ENCODE peak calls at places on chromosome 14, in five cellular contexts. I, N, U, E and Q are unnamed samples.

GRCh38 chr14:55228261-55228660 is 36.9 kb upstream of the DLGAP5 start:
- DNase-seq in N (no peak), U (no peak), I (no peak), E (no peak), Q (no peak)

GRCh38 chr14:56199095-56199975 is 81.1 kb downstream of the PELI2 start:
- DNase-seq in N (no peak), E (no peak), U (no peak), I (peak; percentile 97), Q (peak; percentile 8)

GRCh38 chr14:77251870-77252269 is 19.1 kb downstream of the NGB start:
- DNase-seq in U (no peak), E (no peak), N (no peak), I (no peak), Q (no peak)

GRCh38 chr14:59278111-59278510 is 89.6 kb downstream of the DAAM1 start:
- DNase-seq in N (no peak), E (no peak), I (peak; percentile 85), U (no peak), Q (peak; percentile 88)

GRCh38 chr14:61178226-61179060 is 102.7 kb downstream of the TMEM30B start:
- DNase-seq in I (peak; percentile 86), E (no peak), U (no peak), N (no peak), Q (peak; percentile 80)

GRCh38 chr14:21220874-21221477 is 48.3 kb downstream of the HNRNPC start:
- DNase-seq in E (no peak), U (no peak), I (no peak), N (no peak), Q (no peak)

GRCh38 chr14:67186789-67187188 is 2.5 kb upstream of the GARIN2 start:
- DNase-seq in N (no peak), E (no peak), I (no peak), U (no peak), Q (peak; percentile 38)

GRCh38 chr14:76235628-76236027 is 83.9 kb downstream of the GPATCH2L start:
- DNase-seq in E (no peak), I (no peak), N (no peak), U (no peak), Q (no peak)

GRCh38 chr14:87049886-87050820 is 942.8 kb downstream of the GALC start:
- DNase-seq in N (no peak), E (peak; percentile 42), U (no peak), I (peak; percentile 77), Q (peak; percentile 1)

GRCh38 chr14:29757711-29758233 is 169.9 kb downstream of the PRKD1 start:
- DNase-seq in I (no peak), N (no peak), E (no peak), U (no peak), Q (no peak)

GRCh38 chr14:29755311-29756052 is 172.2 kb downstream of the PRKD1 start:
- DNase-seq in I (no peak), N (no peak), E (no peak), U (no peak), Q (no peak)

GRCh38 chr14:29752221-29752923 is 175.3 kb downstream of the PRKD1 start:
- DNase-seq in N (no peak), I (no peak), U (no peak), E (no peak), Q (no peak)

GRCh38 chr14:29757188-29757680 is 170.4 kb downstream of the PRKD1 start:
- DNase-seq in I (no peak), N (no peak), U (no peak), E (no peak), Q (no peak)

DNA sequence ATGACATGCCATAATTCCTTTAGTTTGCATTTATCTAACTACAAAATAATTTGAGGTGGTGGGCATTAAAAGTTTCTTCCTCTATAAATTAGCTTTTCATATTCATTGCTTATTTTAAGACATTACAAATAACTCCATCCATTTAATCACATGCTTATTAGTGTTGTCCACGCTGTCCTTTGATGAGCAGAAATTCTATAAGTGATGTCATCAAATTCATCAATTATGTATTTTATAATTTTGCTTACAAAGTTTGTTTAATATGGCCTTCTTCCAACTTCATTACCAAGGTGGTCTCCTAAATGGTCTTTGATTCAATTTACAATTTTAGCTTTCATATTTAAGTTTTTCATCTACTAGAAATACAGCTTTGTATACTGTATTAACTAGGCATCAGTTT is 173.5 kb downstream of the PRKD1 start:
- DNase-seq in E (no peak), U (no peak), N (no peak), I (no peak), Q (no peak)
- H3K9me3 ChIP-seq in E (no peaks in the 10 kb centered on the region), U (no peaks in the 10 kb centered on the region), N (no peaks in the 10 kb centered on the region), I (no peaks in the 10 kb centered on the region), Q (no peaks in the 10 kb centered on the region)

GRCh38 chr14:64727551-64728071 is 23.4 kb downstream of the PLEKHG3 start:
- DNase-seq in U (no peak), N (no peak), E (peak; percentile 57), I (no peak), Q (no peak)
- H3K4me1 ChIP-seq in U (peaks cover 76% of the 10 kb centered on the region), N (peaks cover 33% of the 10 kb centered on the region), E (peaks cover 46% of the 10 kb centered on the region), I (peaks cover 22% of the 10 kb centered on the region), Q (peaks cover 47% of the 10 kb centered on the region)

DNA sequence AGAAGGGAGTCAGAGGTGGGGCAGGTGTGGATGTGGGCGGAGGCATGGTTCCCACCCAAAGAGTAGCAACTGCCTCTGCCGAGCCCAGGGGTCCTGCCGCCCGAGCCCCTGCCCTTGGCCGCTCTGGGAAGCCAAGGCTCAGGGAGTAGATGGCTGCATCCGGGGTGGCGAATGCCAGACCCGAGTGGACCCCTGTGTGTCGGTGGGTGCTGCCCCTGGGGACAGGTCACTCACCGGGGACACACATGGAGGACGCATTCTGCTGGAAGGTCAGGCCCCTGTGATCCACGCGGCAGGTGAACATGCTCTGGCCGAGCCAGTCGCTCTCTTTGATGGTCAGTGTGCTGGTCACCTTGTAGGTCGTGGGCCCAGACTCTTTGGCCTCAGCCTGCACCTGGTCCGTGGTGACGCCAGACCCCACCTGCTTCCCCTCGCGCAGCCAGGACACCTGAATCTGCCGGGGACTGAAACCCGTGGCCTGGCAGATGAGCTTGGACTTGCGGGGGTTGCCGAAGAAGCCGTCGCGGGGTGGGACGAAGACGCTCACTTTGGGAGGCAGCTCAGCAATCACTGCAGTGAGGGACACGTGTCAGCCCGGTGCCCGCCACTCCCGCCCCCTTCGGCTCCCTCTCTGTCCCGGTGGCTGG is 329.0 kb downstream of the TMEM121 start:
- DNase-seq in E (no peak), U (no peak), N (no peak), I (no peak), Q (no peak)
- H3K9me3 ChIP-seq in E (no peaks in the 10 kb centered on the region), U (no peaks in the 10 kb centered on the region), N (no peaks in the 10 kb centered on the region), I (no peaks in the 10 kb centered on the region), Q (no peaks in the 10 kb centered on the region)

GRCh38 chr14:22547309-22547947 is 41.6 kb downstream of the DAD1 start:
- DNase-seq in E (no peak), N (peak; percentile 38), I (no peak), U (no peak), Q (no peak)
- H3K4me1 ChIP-seq in E (peaks cover 11% of the 10 kb centered on the region), N (no peaks in the 10 kb centered on the region), I (peaks cover 12% of the 10 kb centered on the region), U (peaks cover 98% of the 10 kb centered on the region), Q (no peaks in the 10 kb centered on the region)

GRCh38 chr14:104186575-104186974 is 48.2 kb downstream of the KIF26A start:
- DNase-seq in E (no peak), N (no peak), I (no peak), U (no peak), Q (no peak)
- H3K9me3 ChIP-seq in E (no peaks in the 10 kb centered on the region), N (no peaks in the 10 kb centered on the region), I (no peaks in the 10 kb centered on the region), U (no peaks in the 10 kb centered on the region), Q (no peaks in the 10 kb centered on the region)

GRCh38 chr14:89384636-89385035 is 32.4 kb downstream of the FOXN3 start:
- DNase-seq in E (no peak), I (no peak), U (no peak), N (no peak), Q (no peak)
- H3K4me1 ChIP-seq in E (peaks cover 7% of the 10 kb centered on the region), I (peaks cover 22% of the 10 kb centered on the region), U (peaks cover 9% of the 10 kb centered on the region), N (no peaks in the 10 kb centered on the region), Q (no peaks in the 10 kb centered on the region)

GRCh38 chr14:101350021-101350420 is 211.3 kb upstream of the DIO3 start:
- DNase-seq in E (no peak), N (no peak), I (no peak), U (no peak), Q (no peak)
- H3K9me3 ChIP-seq in E (no peaks in the 10 kb centered on the region), N (no peaks in the 10 kb centered on the region), I (peaks cover 33% of the 10 kb centered on the region), U (no peaks in the 10 kb centered on the region), Q (peaks cover 7% of the 10 kb centered on the region)